ENCODE peak calls at places on chromosomes 13 and 19, in five cellular contexts. X is thyroid gland, W is esophagus squamous epithelium, M is left lung, S is fibroblast of lung. C is an unnamed sample.

GRCh38 chr19:33499671-33500506 is 21.7 kb downstream of the PEPD start:
- DNase-seq in X (no peak), W (no peak), M (no peak), S (no peak), C (no peak)

GRCh38 chr19:50387868-50388245 is 3.7 kb downstream of the POLD1 start:
- DNase-seq in X (no peak), W (no peak), M (no peak), S (no peak), C (no peak)

GRCh38 chr19:35717665-35718344 is at the start of gene KMT2B:
- DNase-seq in X (no peak), W (no peak), M (no peak), S (no peak), C (peak)

GRCh38 chr13:46641274-46642081 is 88.5 kb downstream of the LRCH1 start:
- DNase-seq in X (peak), W (no peak), M (no peak), S (peak), C (no peak)

GRCh38 chr19:35860436-35860817 is 3.7 kb downstream of the KIRREL2 start:
- DNase-seq in X (no peak), W (no peak), M (no peak), S (no peak), C (no peak)

GRCh38 chr19:38289955-38290354 is 14.1 kb upstream of the C19orf33 start:
- DNase-seq in X (no peak), W (no peak), M (no peak), S (no peak), C (no peak)

GRCh38 chr13:110062077-110062776 is 244.7 kb downstream of the COL4A1 start:
- DNase-seq in X (no peak), W (no peak), M (no peak), S (peak), C (peak)

GRCh38 chr13:75489502-75490263 is 7.7 kb upstream of the TBC1D4 start:
- DNase-seq in X (peak), W (no peak), M (peak), S (peak), C (peak)

GRCh38 chr13:46622918-46623256 is 69.9 kb downstream of the LRCH1 start:
- DNase-seq in X (peak), W (no peak), M (no peak), S (peak), C (peak)

GRCh38 chr19:10817291-10818038 is 18.5 kb downstream of the TMED1 start:
- DNase-seq in X (peak), W (no peak), M (peak), S (peak), C (no peak)

GRCh38 chr19:31160346-31160926 is 188.8 kb downstream of the TSHZ3 start:
- DNase-seq in X (no peak), W (no peak), M (no peak), S (peak), C (no peak)

GRCh38 chr13:111177803-111178389 is 62.8 kb downstream of the ARHGEF7 start:
- DNase-seq in X (no peak), W (no peak), M (no peak), S (peak), C (peak)

GRCh38 chr19:33558846-33559245 is 37.3 kb upstream of the PEPD start:
- DNase-seq in X (no peak), W (no peak), M (no peak), S (no peak), C (peak)

GRCh38 chr13:35994131-35994966 is 136.8 kb downstream of the DCLK1 start:
- DNase-seq in X (no peak), W (no peak), M (no peak), S (peak), C (peak)

GRCh38 chr19:18336121-18336520 is 4.3 kb upstream of the PGPEP1 start:
- DNase-seq in X (no peak), W (no peak), M (no peak), S (no peak), C (no peak)

GRCh38 chr19:17245535-17245984 is at the start of gene NR2F6:
- DNase-seq in X (no peak), W (no peak), M (no peak), S (no peak), C (no peak)

GRCh38 chr19:38662508-38663155 is 15.2 kb downstream of the ACTN4 start:
- DNase-seq in X (no peak), W (no peak), M (no peak), S (no peak), C (no peak)

GRCh38 chr13:110277357-110277950 is 29.5 kb downstream of the COL4A1 start:
- DNase-seq in X (no peak), W (no peak), M (no peak), S (no peak), C (no peak)

GRCh38 chr19:47729799-47730520 is 15.4 kb upstream of the NOP53 start:
- DNase-seq in X (peak), W (no peak), M (peak), S (peak), C (peak)

GRCh38 chr19:5336195-5336965 is 4.2 kb downstream of the PTPRS start:
- DNase-seq in X (no peak), W (no peak), M (no peak), S (no peak), C (no peak)

GRCh38 chr19:14097532-14098151 is 7.1 kb upstream of the SAMD1 start:
- DNase-seq in X (no peak), W (no peak), M (no peak), S (no peak), C (no peak)
- TF ChIP-seq CTCF in X (no peak), W (no peak), M (no peak), S (peak), C (no peak)

DNA sequence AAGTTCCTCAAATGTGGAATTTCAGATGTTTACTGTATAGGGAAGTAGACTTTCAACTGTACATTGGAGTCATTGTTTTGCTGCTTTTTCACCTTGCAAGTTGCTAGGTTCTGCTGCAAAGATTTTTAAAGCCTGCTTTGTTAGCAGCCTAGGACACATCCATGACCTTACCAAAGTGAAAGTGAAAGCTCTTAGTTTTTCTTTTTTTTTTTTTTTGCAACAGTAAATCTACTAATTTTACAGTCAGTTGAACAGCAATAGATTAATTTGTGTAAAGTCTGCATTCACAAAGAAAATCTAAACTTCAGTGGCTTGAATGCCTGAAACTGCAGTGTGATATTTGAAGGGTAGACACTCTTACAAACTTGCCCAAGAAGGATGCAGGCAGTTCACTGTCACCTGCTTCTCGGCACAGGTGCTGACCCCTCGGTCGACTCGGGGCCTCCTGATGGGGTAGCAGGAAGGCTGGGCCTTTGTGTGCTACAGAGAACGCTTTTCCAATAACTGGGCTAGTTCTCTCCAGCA is 5.0 kb upstream of the MTIF3 start:
- DNase-seq in X (no peak), W (no peak), M (no peak), S (no peak), C (no peak)
- H3K4me3 ChIP-seq in X (no peak), W (peak), M (peak), S (peak), C (no peak)

GRCh38 chr19:23046743-23047142 is 43.8 kb upstream of the ZNF728 start:
- DNase-seq in X (no peak), W (no peak), M (no peak), S (no peak), C (no peak)
- TF ChIP-seq CTCF in X (no peak), W (no peak), M (no peak), S (no peak), C (no peak)

GRCh38 chr19:3723110-3723488 is 14.9 kb downstream of the TJP3 start:
- DNase-seq in X (no peak), W (no peak), M (no peak), S (no peak), C (no peak)
- H3K4me3 ChIP-seq in X (no peak), W (no peak), M (no peak), S (no peak), C (no peak)

GRCh38 chr13:48749699-48750473 is 96.2 kb downstream of the CYSLTR2 start:
- DNase-seq in X (peak), W (peak), M (peak), S (peak), C (peak)
- TF ChIP-seq CTCF in X (no peak), W (peak), M (peak), S (peak), C (peak)

GRCh38 chr13:45216193-45216592 is 15.3 kb upstream of the KCTD4 start:
- DNase-seq in X (no peak), W (no peak), M (no peak), S (no peak), C (no peak)

GRCh38 chr13:45220403-45220802 is 19.6 kb upstream of the KCTD4 start:
- DNase-seq in X (no peak), W (no peak), M (no peak), S (no peak), C (no peak)

GRCh38 chr13:45219938-45220375 is 19.1 kb upstream of the KCTD4 start:
- DNase-seq in X (no peak), W (no peak), M (no peak), S (peak), C (peak)

GRCh38 chr13:45218689-45219088 is 17.8 kb upstream of the KCTD4 start:
- DNase-seq in X (no peak), W (no peak), M (no peak), S (no peak), C (no peak)

GRCh38 chr13:45219123-45219891 is 18.5 kb upstream of the KCTD4 start:
- DNase-seq in X (no peak), W (no peak), M (no peak), S (peak), C (peak)
- H3K4me3 ChIP-seq in X (no peak), W (no peak), M (no peak), S (no peak), C (no peak)

DNA sequence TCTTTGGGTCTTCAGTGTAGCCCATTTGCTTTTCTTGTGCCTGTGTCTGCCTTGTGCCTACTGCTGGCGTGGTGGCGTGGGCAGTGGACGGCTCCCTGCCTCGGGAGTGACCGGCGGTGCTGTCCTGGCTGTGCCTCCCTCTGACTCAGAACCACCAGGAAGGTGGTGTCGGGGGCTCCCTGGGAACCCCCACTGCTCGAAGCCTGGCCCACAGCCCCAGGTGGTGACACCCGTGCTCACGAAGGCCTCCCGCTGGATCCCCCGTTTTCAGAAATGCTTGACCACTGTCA is 5.1 kb upstream of the AMH start:
- DNase-seq in X (no peak), W (no peak), M (no peak), S (no peak), C (no peak)
- TF ChIP-seq CTCF in X (no peak), W (no peak), M (no peak), S (no peak), C (no peak)

DNA sequence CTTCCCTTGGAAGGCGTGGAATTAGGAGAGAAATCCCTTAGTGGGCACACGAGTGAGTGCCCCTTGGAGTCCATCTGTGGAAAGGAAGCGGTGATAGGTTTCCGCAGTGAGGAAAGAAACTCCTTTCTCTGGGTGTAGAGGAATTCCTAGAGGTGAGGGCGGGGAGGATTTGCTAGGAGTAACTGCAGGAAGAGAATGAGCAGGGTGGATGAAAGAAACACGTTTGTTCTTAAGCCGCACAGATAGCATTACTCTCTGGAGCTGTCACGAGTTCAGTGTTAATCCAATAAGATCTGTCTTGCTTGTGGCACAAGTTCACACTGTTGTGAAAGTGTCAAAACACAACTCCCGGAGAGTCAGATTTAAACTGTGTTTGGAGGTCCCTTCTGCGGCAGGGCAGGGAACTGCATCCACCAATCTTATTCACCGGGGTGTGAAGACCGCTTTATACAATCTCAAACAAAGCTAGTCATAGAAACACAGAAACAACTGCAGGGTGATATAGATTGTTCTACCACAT is 1.2 kb downstream of the KL start:
- DNase-seq in X (peak), W (no peak), M (no peak), S (peak), C (peak)
- H3K4me3 ChIP-seq in X (no peak), W (peak), M (peak), S (no peak), C (no peak)

GRCh38 chr13:79628463-79628862 is 147.5 kb downstream of the NDFIP2 start:
- DNase-seq in X (no peak), W (no peak), M (no peak), S (no peak), C (no peak)

GRCh38 chr13:79626924-79627323 is 146.0 kb downstream of the NDFIP2 start:
- DNase-seq in X (no peak), W (no peak), M (no peak), S (peak), C (peak)

GRCh38 chr13:79637086-79637763 is 156.3 kb downstream of the NDFIP2 start:
- DNase-seq in X (peak), W (no peak), M (no peak), S (peak), C (no peak)

GRCh38 chr13:79625517-79625916 is 144.6 kb downstream of the NDFIP2 start:
- DNase-seq in X (no peak), W (no peak), M (no peak), S (no peak), C (no peak)

GRCh38 chr13:79631260-79631659 is 150.3 kb downstream of the NDFIP2 start:
- DNase-seq in X (peak), W (no peak), M (no peak), S (peak), C (peak)
- TF ChIP-seq CTCF in X (no peak), W (peak), M (no peak), S (peak), C (peak)

C was measured in epithelial cell of esophagus.